ENCODE peak calls at places on chromosomes 13 and 19, in five cellular contexts. I, E, N, Y and V are unnamed samples.
A peak's percentile ranks its signal among the peaks of the same experiment; 100 is the strongest.

GRCh38 chr13:111219306-111219705 is 101.1 kb upstream of the TEX29 start:
- DNase-seq in I (peak; percentile 35), Y (peak; percentile 41), E (no peak), N (no peak), V (no peak)

GRCh38 chr13:84433024-84433423 is 550.8 kb upstream of the SLITRK1 start:
- DNase-seq in Y (no peak), I (no peak), E (no peak), N (no peak), V (no peak)

GRCh38 chr19:57788114-57788692 is 18.7 kb downstream of the ZNF586 start:
- DNase-seq in E (no peak), N (no peak), I (no peak), Y (no peak), V (no peak)

GRCh38 chr19:1748115-1748702 is 5.1 kb upstream of the ONECUT3 start:
- DNase-seq in N (no peak), E (no peak), Y (no peak), I (no peak), V (no peak)

GRCh38 chr13:32125221-32125621 is 93.6 kb downstream of the FRY start:
- DNase-seq in Y (no peak), I (no peak), E (no peak), N (no peak), V (no peak)

GRCh38 chr13:40096357-40096911 is 441.0 kb downstream of the COG6 start:
- DNase-seq in I (no peak), N (no peak), E (no peak), Y (no peak), V (no peak)

GRCh38 chr19:41076286-41076685 is 12.0 kb upstream of the CYP2A13 start:
- DNase-seq in Y (no peak), I (no peak), N (no peak), E (no peak), V (no peak)

GRCh38 chr13:60655268-60655667 is 258.2 kb downstream of the TDRD3 start:
- DNase-seq in I (no peak), Y (no peak), E (no peak), N (no peak), V (no peak)

GRCh38 chr13:39600766-39601165 is 2.2 kb downstream of the LHFPL6 start:
- DNase-seq in E (no peak), Y (peak; percentile 60), I (no peak), N (no peak), V (no peak)

GRCh38 chr19:49637865-49638350 is 2.0 kb downstream of the RRAS start:
- DNase-seq in Y (peak; percentile 92), N (no peak), E (peak; percentile 91), I (peak; percentile 79), V (peak; percentile 51)

GRCh38 chr13:37303610-37304009 is 198.1 kb upstream of the CSNK1A1L start:
- DNase-seq in I (no peak), N (no peak), Y (no peak), E (no peak), V (no peak)

GRCh38 chr19:43595605-43595998 is 332 bp downstream of the IRGQ start:
- DNase-seq in N (no peak), E (peak; percentile 26), I (no peak), Y (no peak), V (no peak)

GRCh38 chr13:97318532-97318931 is 96.4 kb downstream of the MBNL2 start:
- DNase-seq in N (no peak), E (no peak), I (no peak), Y (no peak), V (no peak)

GRCh38 chr19:8445488-8446001 is 770 bp downstream of the HNRNPM start:
- DNase-seq in I (peak; percentile 56), E (peak; percentile 26), Y (peak; percentile 61), N (no peak), V (no peak)

GRCh38 chr19:3945838-3946237 is 13.0 kb downstream of the NMRK2 start:
- DNase-seq in N (no peak), I (no peak), E (no peak), Y (no peak), V (no peak)

GRCh38 chr19:18086590-18087138 is at the start of gene IL12RB1:
- DNase-seq in Y (no peak), I (no peak), N (peak; percentile 44), E (no peak), V (no peak)

GRCh38 chr13:112743451-112744305 is 53.8 kb downstream of the ATP11A start:
- DNase-seq in E (no peak), Y (no peak), I (no peak), N (no peak), V (no peak)

GRCh38 chr19:4689403-4689802 is 19.3 kb upstream of the MYDGF start:
- DNase-seq in E (no peak), Y (no peak), I (no peak), N (no peak), V (no peak)

DNA sequence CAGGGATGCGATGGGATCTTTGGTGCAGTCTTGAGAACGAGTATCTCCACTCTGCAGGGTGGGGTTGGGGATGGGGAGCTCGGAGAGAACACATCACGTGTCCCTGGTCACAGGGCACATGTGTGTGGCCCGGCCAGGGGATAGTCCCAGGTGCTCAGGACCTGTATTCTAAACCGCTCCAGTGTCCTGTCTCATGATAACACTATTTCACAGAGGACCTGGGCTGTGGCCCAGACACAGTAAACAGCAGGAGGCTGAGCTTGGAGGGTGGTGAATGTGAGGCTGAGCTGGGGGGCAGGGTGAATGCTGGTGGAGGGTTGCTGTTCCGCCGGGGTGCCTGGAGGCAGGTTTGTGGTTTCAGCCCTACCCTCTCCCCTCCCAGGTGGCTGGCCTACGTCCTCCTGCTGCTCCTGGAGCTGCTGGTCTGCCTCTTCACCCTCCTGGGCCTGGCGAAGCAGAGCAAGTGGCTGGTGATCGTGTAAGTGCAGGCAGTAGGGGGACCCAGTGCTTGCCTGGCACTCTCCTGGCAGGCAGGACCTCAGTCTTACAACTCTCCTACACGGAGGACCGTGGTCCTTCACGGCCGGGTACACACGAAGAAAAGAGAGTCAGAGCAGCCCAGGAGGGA is 11.1 kb downstream of the TTYH1 start:
- DNase-seq in N (no peak), E (peak; percentile 41), Y (no peak), I (no peak), V (no peak)
- TF ChIP-seq CTCF in N (no peak), E (no peak), Y (no peak), I (no peak), V (no peak)

GRCh38 chr19:35425682-35426081 is 22.4 kb upstream of the FFAR2 start:
- DNase-seq in Y (no peak), I (no peak), N (no peak), E (no peak), V (no peak)
- TF ChIP-seq CTCF in Y (no peak), I (no peak), N (no peak), E (no peak), V (no peak)

GRCh38 chr19:29873801-29874575 is 62.2 kb downstream of the CCNE1 start:
- DNase-seq in N (no peak), I (no peak), Y (no peak), E (no peak), V (no peak)
- TF ChIP-seq CTCF in N (no peak), I (no peak), Y (peak; percentile 42), E (no peak), V (no peak)

GRCh38 chr19:29525901-29526729 is at the start of gene VSTM2B:
- DNase-seq in I (no peak), N (no peak), Y (no peak), E (no peak), V (no peak)
- TF ChIP-seq CTCF in I (no peak), N (no peak), Y (no peak), E (no peak), V (no peak)

GRCh38 chr13:71785361-71785760 is 81.6 kb downstream of the DACH1 start:
- DNase-seq in E (no peak), Y (no peak), I (no peak), N (no peak), V (no peak)

GRCh38 chr13:71789952-71790351 is 77.1 kb downstream of the DACH1 start:
- DNase-seq in N (no peak), Y (no peak), E (no peak), I (no peak), V (no peak)

GRCh38 chr13:71786815-71787214 is 80.2 kb downstream of the DACH1 start:
- DNase-seq in E (no peak), I (no peak), Y (no peak), N (no peak), V (no peak)

DNA sequence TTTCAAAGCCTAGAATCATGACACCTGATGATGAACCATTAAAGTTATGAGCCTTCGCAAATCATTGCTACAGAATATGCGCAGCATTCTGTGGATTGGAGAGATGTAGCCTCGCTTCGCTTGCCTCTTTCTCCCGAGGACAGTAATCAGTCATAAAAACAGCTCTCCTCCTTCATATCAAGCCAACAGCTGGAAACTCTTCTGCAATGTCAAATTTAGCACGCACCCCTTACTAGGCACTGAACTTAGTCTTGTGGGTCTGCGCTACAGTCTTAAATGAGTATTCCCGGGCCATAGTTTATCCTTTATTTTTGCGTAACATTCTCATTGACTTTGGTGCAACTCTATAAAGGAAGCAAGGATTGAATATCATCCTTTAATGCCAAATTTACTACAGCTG is 79.5 kb downstream of the DACH1 start:
- DNase-seq in E (no peak), Y (no peak), N (no peak), I (no peak), V (no peak)
- TF ChIP-seq CTCF in E (no peak), Y (no peak), N (no peak), I (no peak), V (no peak)

GRCh38 chr19:55015126-55015525 is 22.9 kb downstream of the GP6 start:
- DNase-seq in Y (no peak), I (no peak), N (no peak), E (no peak), V (no peak)
- TF ChIP-seq CTCF in Y (no peak), I (no peak), N (no peak), E (no peak), V (no peak)

GRCh38 chr19:10293637-10294367 is 4.0 kb downstream of the ICAM5 start:
- DNase-seq in I (no peak), N (no peak), E (no peak), Y (no peak), V (no peak)

GRCh38 chr19:10295847-10296591 is 6.3 kb downstream of the ICAM5 start:
- DNase-seq in E (no peak), N (no peak), I (no peak), Y (no peak), V (no peak)

GRCh38 chr19:10292789-10293636 is 3.3 kb downstream of the ICAM5 start:
- DNase-seq in Y (no peak), E (no peak), I (no peak), N (no peak), V (no peak)

GRCh38 chr19:10294368-10294697 is 4.6 kb downstream of the ICAM5 start:
- DNase-seq in E (no peak), Y (no peak), N (no peak), I (no peak), V (no peak)

DNA sequence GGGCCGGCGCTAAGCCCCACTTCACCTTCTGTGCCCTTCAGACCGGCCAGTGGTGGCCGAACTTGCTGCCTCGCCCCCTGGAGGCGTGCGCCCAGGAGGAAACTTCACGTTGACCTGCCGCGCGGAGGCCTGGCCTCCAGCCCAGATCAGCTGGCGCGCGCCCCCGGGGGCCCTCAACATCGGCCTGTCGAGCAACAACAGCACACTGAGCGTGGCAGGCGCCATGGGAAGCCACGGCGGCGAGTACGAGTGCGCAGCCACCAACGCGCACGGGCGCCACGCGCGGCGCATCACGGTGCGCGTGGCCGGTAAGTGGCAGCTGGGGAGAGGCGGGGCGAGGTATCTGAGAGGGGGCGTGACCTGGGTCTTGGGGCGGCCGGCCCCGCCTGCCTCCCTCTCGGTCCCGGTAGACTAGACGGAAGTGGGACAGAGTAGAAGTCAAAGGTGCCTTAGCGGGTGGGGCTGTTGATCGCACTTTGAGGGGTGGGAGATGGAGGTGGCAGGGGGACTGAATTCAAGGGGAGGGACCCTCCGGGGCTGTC is 5.6 kb downstream of the ICAM5 start:
- DNase-seq in E (peak; percentile 49), Y (no peak), I (no peak), N (no peak), V (no peak)
- TF ChIP-seq CTCF in E (no peak), Y (no peak), I (no peak), N (peak; percentile 18), V (no peak)